ENCODE peak calls at places on chromosomes 2 and 18, in five cellular contexts. Y is GM23248, H is fibroblast of lung, O is K562, N is SK-N-MC. X is an unnamed sample. For H3K36me3, the result is how much of the 10 kb centered on the place peaks cover.

GRCh38 chr2:178707471-178707870 is 99.8 kb downstream of the TTN start:
- DNase-seq in Y (no peak), H (no peak), O (no peak), N (no peak), X (no peak)

GRCh38 chr2:182020319-182021055 is 34.8 kb downstream of the PPP1R1C start:
- DNase-seq in Y (peak), H (peak), O (no peak), N (no peak), X (no peak)

GRCh38 chr2:36663851-36664715 is 32.4 kb upstream of the VIT start:
- DNase-seq in Y (peak), H (peak), O (peak), N (peak), X (no peak)

GRCh38 chr2:68423966-68424650 is 43.0 kb downstream of the FBXO48 start:
- DNase-seq in Y (no peak), H (no peak), O (no peak), N (no peak), X (no peak)

GRCh38 chr2:100394111-100394641 is 23.3 kb downstream of the CHST10 start:
- DNase-seq in Y (no peak), H (no peak), O (no peak), N (no peak), X (no peak)

GRCh38 chr18:22591231-22591630 is 173.5 kb upstream of the CTAGE1 start:
- DNase-seq in Y (no peak), H (peak), O (no peak), N (no peak), X (no peak)

GRCh38 chr2:170819941-170820646 is 3.4 kb downstream of the GAD1 start:
- DNase-seq in Y (no peak), H (no peak), O (no peak), N (no peak), X (no peak)

GRCh38 chr2:45614330-45614729 is 3.3 kb upstream of the SRBD1 start:
- DNase-seq in Y (no peak), H (no peak), O (no peak), N (no peak), X (no peak)

GRCh38 chr2:148888003-148888501 is 13.0 kb downstream of the KIF5C start:
- DNase-seq in Y (no peak), H (no peak), O (no peak), N (no peak), X (no peak)

GRCh38 chr2:165601866-165602636 is 132.6 kb downstream of the CSRNP3 start:
- DNase-seq in Y (peak), H (peak), O (no peak), N (no peak), X (no peak)

GRCh38 chr18:3753116-3753515 is 303.1 kb downstream of the TGIF1 start:
- DNase-seq in Y (no peak), H (no peak), O (no peak), N (no peak), X (no peak)

GRCh38 chr2:25310965-25311865 is 30.5 kb downstream of the DNMT3A start:
- DNase-seq in Y (no peak), H (no peak), O (peak), N (no peak), X (peak)

GRCh38 chr2:212364106-212364505 is 174.5 kb downstream of the ERBB4 start:
- DNase-seq in Y (peak), H (peak), O (no peak), N (no peak), X (no peak)

GRCh38 chr2:72136349-72136748 is 11.3 kb downstream of the CYP26B1 start:
- DNase-seq in Y (no peak), H (no peak), O (no peak), N (no peak), X (no peak)

GRCh38 chr2:233022561-233022960 is 9.5 kb upstream of the NGEF start:
- DNase-seq in Y (no peak), H (no peak), O (no peak), N (no peak), X (no peak)

GRCh38 chr2:88880441-88880953 is 189.0 kb downstream of the RPIA start:
- DNase-seq in Y (peak), H (peak), O (peak), N (peak), X (no peak)

GRCh38 chr2:226760412-226761194 is 39.0 kb downstream of the IRS1 start:
- DNase-seq in Y (peak), H (peak), O (no peak), N (no peak), X (no peak)

GRCh38 chr18:55095579-55095978 is 136.3 kb upstream of the CCDC68 start:
- DNase-seq in Y (no peak), H (no peak), O (no peak), N (no peak), X (no peak)

GRCh38 chr2:211126256-211126655 is 569.9 kb downstream of the CPS1 start:
- DNase-seq in Y (no peak), H (peak), O (no peak), N (no peak), X (no peak)

GRCh38 chr2:189657867-189658266 is 3.4 kb upstream of the ASNSD1 start:
- DNase-seq in Y (no peak), H (peak), O (no peak), N (no peak), X (peak)

GRCh38 chr2:176652300-176653182 is 383.3 kb downstream of the MTX2 start:
- DNase-seq in Y (peak), H (peak), O (peak), N (no peak), X (no peak)

GRCh38 chr18:63676526-63676925 is 14.8 kb upstream of the SERPINB3 start:
- DNase-seq in Y (peak), H (no peak), O (no peak), N (no peak), X (peak)

GRCh38 chr18:56929861-56930260 is 217.0 kb upstream of the BOD1L2 start:
- DNase-seq in Y (no peak), H (no peak), O (no peak), N (no peak), X (no peak)

GRCh38 chr2:145007673-145008263 is 487.8 kb upstream of the ZEB2 start:
- DNase-seq in Y (no peak), H (peak), O (no peak), N (no peak), X (no peak)
- H3K36me3 ChIP-seq in Y (under half), H (under half), O (under half), N (under half), X (under half)

GRCh38 chr2:230179086-230179485 is 40.7 kb downstream of the SP110 start:
- DNase-seq in Y (no peak), H (no peak), O (no peak), N (no peak), X (no peak)
- H3K36me3 ChIP-seq in Y (under half), H (under half), O (under half), N (under half), X (under half)

GRCh38 chr2:112335600-112335999 is 60.2 kb downstream of the ZC3H6 start:
- DNase-seq in Y (no peak), H (no peak), O (no peak), N (no peak), X (no peak)

GRCh38 chr2:112332123-112332696 is 56.8 kb downstream of the ZC3H6 start:
- DNase-seq in Y (no peak), H (no peak), O (no peak), N (no peak), X (no peak)
- H3K36me3 ChIP-seq in Y (under half), H (under half), O (under half), N (under half), X (under half)

GRCh38 chr2:55334728-55335127 is 65.7 kb upstream of the MTIF2 start:
- DNase-seq in Y (no peak), H (no peak), O (no peak), N (no peak), X (no peak)
- H3K36me3 ChIP-seq in Y (under half), H (under half), O (half or more), N (under half), X (under half)

GRCh38 chr18:76357585-76358265 is 137.3 kb downstream of the ZNF516 start:
- DNase-seq in Y (no peak), H (peak), O (no peak), N (no peak), X (no peak)

GRCh38 chr18:76361219-76361618 is 133.8 kb downstream of the ZNF516 start:
- DNase-seq in Y (no peak), H (no peak), O (no peak), N (no peak), X (no peak)

GRCh38 chr18:76358774-76359173 is 136.3 kb downstream of the ZNF516 start:
- DNase-seq in Y (no peak), H (no peak), O (no peak), N (no peak), X (no peak)

GRCh38 chr18:76357174-76357573 is 137.9 kb downstream of the ZNF516 start:
- DNase-seq in Y (no peak), H (no peak), O (no peak), N (no peak), X (no peak)

DNA sequence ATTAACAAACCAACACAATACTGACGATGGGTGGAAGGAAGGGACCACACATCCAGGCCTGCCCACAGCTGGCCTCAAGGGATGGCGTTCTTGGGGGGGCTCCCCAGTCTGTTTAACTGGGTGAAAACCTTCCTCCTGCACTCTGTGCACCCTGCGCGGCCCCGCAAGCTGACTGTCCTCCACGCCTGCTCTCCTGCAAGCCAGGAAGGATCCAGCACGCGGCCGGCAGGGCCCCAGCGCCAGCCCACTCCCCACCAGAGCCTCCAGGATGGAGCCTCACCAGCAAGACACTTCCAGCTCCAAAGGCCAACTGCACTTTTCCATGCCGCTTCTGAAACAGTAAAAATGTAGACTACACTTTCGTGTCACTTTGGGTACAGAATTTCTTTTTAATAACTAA is 135.1 kb downstream of the ZNF516 start:
- DNase-seq in Y (no peak), H (no peak), O (no peak), N (no peak), X (no peak)
- H3K36me3 ChIP-seq in Y (under half), H (under half), O (under half), N (under half), X (under half)

X was measured in stomach.